ENCODE peak calls at places on chromosomes 2 and 18, in six cellular contexts. One of them, this sample, is unnamed. For H3K36me3, the result is how much of the 10 kb centered on the place peaks cover.

GRCh38 chr2:160252278-160252887 is 52.3 kb upstream of the ITGB6 start:
- DNase-seq in HCT116: peak
- DNase-seq in transverse colon: no peak
- DNase-seq in sigmoid colon: no peak
- DNase-seq in suprapubic skin: no peak
- DNase-seq in HepG2: peak
- DNase-seq in this sample: no peak

GRCh38 chr2:66446178-66446860 is 11.4 kb downstream of the MEIS1 start:
- DNase-seq in HCT116: no peak
- DNase-seq in suprapubic skin: peak
- DNase-seq in sigmoid colon: peak
- DNase-seq in HepG2: no peak
- DNase-seq in transverse colon: no peak
- DNase-seq in this sample: no peak

GRCh38 chr2:6864938-6865345 is 765 bp downstream of the CMPK2 start:
- DNase-seq in HepG2: no peak
- DNase-seq in sigmoid colon: peak
- DNase-seq in transverse colon: peak
- DNase-seq in HCT116: no peak
- DNase-seq in suprapubic skin: peak
- DNase-seq in this sample: peak

GRCh38 chr2:54407693-54408092 is 48.4 kb upstream of the SPTBN1 start:
- DNase-seq in transverse colon: no peak
- DNase-seq in HCT116: no peak
- DNase-seq in sigmoid colon: no peak
- DNase-seq in suprapubic skin: no peak
- DNase-seq in HepG2: no peak
- DNase-seq in this sample: no peak

GRCh38 chr2:128282246-128282975 is 36.3 kb downstream of the HS6ST1 start:
- DNase-seq in sigmoid colon: peak
- DNase-seq in HepG2: no peak
- DNase-seq in suprapubic skin: peak
- DNase-seq in HCT116: no peak
- DNase-seq in transverse colon: no peak
- DNase-seq in this sample: peak

GRCh38 chr2:46349115-46349547 is 51.9 kb downstream of the EPAS1 start:
- DNase-seq in transverse colon: no peak
- DNase-seq in suprapubic skin: no peak
- DNase-seq in HCT116: no peak
- DNase-seq in HepG2: peak
- DNase-seq in sigmoid colon: no peak
- DNase-seq in this sample: no peak

GRCh38 chr2:1494906-1495305 is 81.6 kb downstream of the TPO start:
- DNase-seq in HCT116: no peak
- DNase-seq in suprapubic skin: peak
- DNase-seq in sigmoid colon: peak
- DNase-seq in transverse colon: no peak
- DNase-seq in HepG2: no peak
- DNase-seq in this sample: no peak

GRCh38 chr2:230794472-230794871 is 70.3 kb upstream of the ITM2C start:
- DNase-seq in transverse colon: no peak
- DNase-seq in sigmoid colon: no peak
- DNase-seq in suprapubic skin: no peak
- DNase-seq in HCT116: no peak
- DNase-seq in HepG2: no peak
- DNase-seq in this sample: no peak

GRCh38 chr18:44852818-44853217 is 172.1 kb downstream of the SETBP1 start:
- DNase-seq in sigmoid colon: no peak
- DNase-seq in suprapubic skin: no peak
- DNase-seq in HCT116: no peak
- DNase-seq in HepG2: no peak
- DNase-seq in transverse colon: no peak
- DNase-seq in this sample: no peak

GRCh38 chr2:158822212-158822611 is 27.1 kb downstream of the DAPL1 start:
- DNase-seq in HCT116: no peak
- DNase-seq in sigmoid colon: no peak
- DNase-seq in HepG2: no peak
- DNase-seq in suprapubic skin: no peak
- DNase-seq in transverse colon: no peak
- DNase-seq in this sample: no peak

GRCh38 chr2:46065152-46065551 is 232.1 kb upstream of the EPAS1 start:
- DNase-seq in HepG2: no peak
- DNase-seq in transverse colon: no peak
- DNase-seq in HCT116: no peak
- DNase-seq in sigmoid colon: no peak
- DNase-seq in suprapubic skin: no peak
- DNase-seq in this sample: no peak

GRCh38 chr2:9380702-9381628 is 42.4 kb downstream of the ITGB1BP1 start:
- DNase-seq in sigmoid colon: peak
- DNase-seq in transverse colon: peak
- DNase-seq in HepG2: peak
- DNase-seq in HCT116: peak
- DNase-seq in suprapubic skin: peak
- DNase-seq in this sample: peak

GRCh38 chr18:79385749-79386341 is 9.9 kb upstream of the NFATC1 start:
- DNase-seq in HCT116: no peak
- DNase-seq in sigmoid colon: peak
- DNase-seq in HepG2: no peak
- DNase-seq in suprapubic skin: peak
- DNase-seq in transverse colon: no peak
- DNase-seq in this sample: peak

GRCh38 chr2:7539760-7540159 is 622.5 kb downstream of the RNF144A start:
- DNase-seq in HepG2: no peak
- DNase-seq in transverse colon: no peak
- DNase-seq in HCT116: no peak
- DNase-seq in suprapubic skin: no peak
- DNase-seq in sigmoid colon: no peak
- DNase-seq in this sample: no peak

GRCh38 chr2:45786030-45786830 is 134.8 kb downstream of the PRKCE start:
- DNase-seq in transverse colon: no peak
- DNase-seq in suprapubic skin: peak
- DNase-seq in sigmoid colon: peak
- DNase-seq in HCT116: no peak
- DNase-seq in HepG2: no peak
- DNase-seq in this sample: no peak

GRCh38 chr18:9965711-9966624 is 52.2 kb downstream of the VAPA start:
- DNase-seq in sigmoid colon: no peak
- DNase-seq in HCT116: no peak
- DNase-seq in HepG2: no peak
- DNase-seq in transverse colon: no peak
- DNase-seq in suprapubic skin: no peak
- DNase-seq in this sample: no peak

GRCh38 chr2:211367711-211368110 is 811.3 kb downstream of the CPS1 start:
- DNase-seq in transverse colon: no peak
- DNase-seq in HCT116: no peak
- DNase-seq in sigmoid colon: no peak
- DNase-seq in suprapubic skin: no peak
- DNase-seq in HepG2: no peak
- DNase-seq in this sample: no peak

GRCh38 chr18:25233582-25234362 is 118.2 kb downstream of the ZNF521 start:
- DNase-seq in transverse colon: no peak
- DNase-seq in HCT116: no peak
- DNase-seq in sigmoid colon: no peak
- DNase-seq in suprapubic skin: no peak
- DNase-seq in HepG2: no peak
- DNase-seq in this sample: no peak

GRCh38 chr2:5520352-5520996 is 171.7 kb upstream of the SOX11 start:
- DNase-seq in HepG2: no peak
- DNase-seq in HCT116: no peak
- DNase-seq in transverse colon: no peak
- DNase-seq in suprapubic skin: no peak
- DNase-seq in sigmoid colon: peak
- DNase-seq in this sample: no peak

GRCh38 chr2:28979041-28979440 is 2.1 kb upstream of the TOGARAM2 start:
- DNase-seq in HCT116: no peak
- DNase-seq in transverse colon: no peak
- DNase-seq in suprapubic skin: no peak
- DNase-seq in sigmoid colon: peak
- DNase-seq in HepG2: no peak
- DNase-seq in this sample: no peak

GRCh38 chr2:170505631-170506270 is 209.4 kb upstream of the SP5 start:
- DNase-seq in HCT116: no peak
- DNase-seq in HepG2: no peak
- DNase-seq in suprapubic skin: peak
- DNase-seq in transverse colon: peak
- DNase-seq in sigmoid colon: peak
- DNase-seq in this sample: no peak

GRCh38 chr18:50817898-50818250 is 1.9 kb downstream of the MRO start:
- DNase-seq in sigmoid colon: no peak
- DNase-seq in HepG2: no peak
- DNase-seq in transverse colon: no peak
- DNase-seq in HCT116: no peak
- DNase-seq in suprapubic skin: no peak
- DNase-seq in this sample: no peak

GRCh38 chr18:6885992-6886823 is 156.7 kb downstream of the ARHGAP28 start:
- DNase-seq in transverse colon: peak
- DNase-seq in HepG2: peak
- DNase-seq in sigmoid colon: no peak
- DNase-seq in suprapubic skin: no peak
- DNase-seq in HCT116: no peak
- DNase-seq in this sample: no peak

GRCh38 chr2:120012363-120012762 is 514 bp upstream of the EPB41L5 start:
- DNase-seq in HCT116: no peak
- DNase-seq in HepG2: no peak
- DNase-seq in transverse colon: no peak
- DNase-seq in suprapubic skin: no peak
- DNase-seq in sigmoid colon: no peak
- DNase-seq in this sample: no peak

GRCh38 chr18:59823611-59824195 is 76.1 kb upstream of the PMAIP1 start:
- DNase-seq in transverse colon: peak
- DNase-seq in suprapubic skin: peak
- DNase-seq in HCT116: peak
- DNase-seq in HepG2: peak
- DNase-seq in sigmoid colon: peak
- DNase-seq in this sample: no peak

GRCh38 chr2:138373993-138374408 is 127.6 kb upstream of the SPOPL start:
- DNase-seq in HepG2: peak
- DNase-seq in suprapubic skin: no peak
- DNase-seq in HCT116: peak
- DNase-seq in sigmoid colon: no peak
- DNase-seq in transverse colon: no peak
- DNase-seq in this sample: no peak

DNA sequence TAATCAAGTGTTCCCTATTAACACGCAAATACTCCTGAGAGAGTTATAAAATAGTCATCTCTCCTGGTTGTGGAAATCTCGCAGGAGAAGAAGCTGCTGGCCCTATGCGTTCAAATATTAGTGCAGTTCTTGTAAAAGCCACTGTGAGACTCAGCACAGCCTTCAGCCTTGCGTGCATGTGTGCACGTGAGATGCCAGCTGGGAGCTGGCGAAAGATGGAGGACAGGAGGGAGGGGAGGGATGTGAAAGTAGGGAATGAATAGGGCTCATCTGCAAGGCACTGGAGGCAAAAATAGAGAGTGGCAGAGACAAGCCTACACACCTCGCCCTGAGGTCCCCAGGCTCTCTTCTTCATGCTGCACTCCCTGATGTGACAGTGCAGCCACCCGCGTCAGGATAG is 126.4 kb downstream of the INO80D start:
- DNase-seq in sigmoid colon: no peak
- DNase-seq in HCT116: no peak
- DNase-seq in HepG2: no peak
- DNase-seq in transverse colon: no peak
- DNase-seq in suprapubic skin: no peak
- DNase-seq in this sample: no peak
- TF ChIP-seq POLR2AphosphoS5 in sigmoid colon: no peak
- TF ChIP-seq POLR2AphosphoS5 in HCT116: no peak
- TF ChIP-seq POLR2AphosphoS5 in HepG2: no peak
- TF ChIP-seq POLR2AphosphoS5 in transverse colon: no peak
- TF ChIP-seq POLR2AphosphoS5 in suprapubic skin: no peak
- TF ChIP-seq POLR2AphosphoS5 in this sample: no peak

GRCh38 chr2:135182601-135183000 is 130.5 kb downstream of the RAB3GAP1 start:
- DNase-seq in HCT116: no peak
- DNase-seq in transverse colon: no peak
- DNase-seq in sigmoid colon: no peak
- DNase-seq in suprapubic skin: no peak
- DNase-seq in HepG2: no peak
- DNase-seq in this sample: no peak
- H3K27ac ChIP-seq in HCT116: no peak
- H3K27ac ChIP-seq in transverse colon: no peak
- H3K27ac ChIP-seq in sigmoid colon: no peak
- H3K27ac ChIP-seq in suprapubic skin: no peak
- H3K27ac ChIP-seq in HepG2: no peak
- H3K27ac ChIP-seq in this sample: no peak

GRCh38 chr2:216134958-216135541 is 25.9 kb downstream of the XRCC5 start:
- DNase-seq in transverse colon: no peak
- DNase-seq in suprapubic skin: no peak
- DNase-seq in sigmoid colon: no peak
- DNase-seq in HCT116: no peak
- DNase-seq in HepG2: no peak
- DNase-seq in this sample: no peak
- H3K36me3 ChIP-seq in transverse colon: under half
- H3K36me3 ChIP-seq in suprapubic skin: half or more
- H3K36me3 ChIP-seq in sigmoid colon: half or more
- H3K36me3 ChIP-seq in HCT116: half or more
- H3K36me3 ChIP-seq in HepG2: half or more
- H3K36me3 ChIP-seq in this sample: half or more

GRCh38 chr2:37203708-37204107 is 7.4 kb downstream of the CEBPZOS start:
- DNase-seq in HCT116: no peak
- DNase-seq in transverse colon: no peak
- DNase-seq in HepG2: no peak
- DNase-seq in sigmoid colon: no peak
- DNase-seq in suprapubic skin: no peak
- DNase-seq in this sample: no peak

GRCh38 chr2:37201208-37201607 is 4.9 kb downstream of the CEBPZOS start:
- DNase-seq in sigmoid colon: no peak
- DNase-seq in suprapubic skin: no peak
- DNase-seq in HCT116: no peak
- DNase-seq in transverse colon: no peak
- DNase-seq in HepG2: no peak
- DNase-seq in this sample: no peak

GRCh38 chr2:37211212-37211611 is 14.9 kb downstream of the CEBPZOS start:
- DNase-seq in sigmoid colon: no peak
- DNase-seq in HepG2: no peak
- DNase-seq in HCT116: no peak
- DNase-seq in transverse colon: no peak
- DNase-seq in suprapubic skin: no peak
- DNase-seq in this sample: no peak

GRCh38 chr2:37201766-37202165 is 5.5 kb downstream of the CEBPZOS start:
- DNase-seq in HepG2: no peak
- DNase-seq in suprapubic skin: no peak
- DNase-seq in transverse colon: no peak
- DNase-seq in HCT116: no peak
- DNase-seq in sigmoid colon: no peak
- DNase-seq in this sample: no peak

DNA sequence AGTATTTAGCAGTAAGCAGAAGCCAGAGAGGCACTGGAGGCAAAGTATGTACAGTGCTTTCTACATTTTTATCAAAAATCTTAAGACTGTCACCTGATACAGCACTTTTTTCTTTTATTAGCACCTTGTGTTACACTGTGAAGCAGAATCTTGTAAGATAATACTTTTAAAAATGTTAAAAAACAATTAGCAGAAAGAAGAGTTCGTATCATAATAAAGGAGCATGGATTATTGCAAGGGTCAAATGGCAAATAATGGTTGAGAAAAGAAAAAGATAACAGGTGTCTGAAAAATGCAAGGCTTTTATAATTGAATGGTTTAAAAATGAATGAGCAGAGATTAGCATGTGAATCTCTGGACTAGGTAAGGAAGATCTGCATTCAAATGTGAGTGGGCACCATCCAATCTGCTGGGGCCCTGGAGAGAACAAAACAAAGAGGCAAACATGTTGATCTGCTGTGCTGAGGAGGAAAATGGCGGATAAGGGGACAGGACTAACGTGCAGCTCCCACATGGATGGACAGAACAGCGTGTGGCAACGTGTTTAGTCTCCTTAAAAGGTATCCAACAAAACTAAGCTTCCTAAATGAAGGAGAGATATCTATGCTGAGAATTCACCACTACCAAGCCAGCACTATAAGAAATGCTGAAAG is 9.5 kb downstream of the CEBPZOS start:
- DNase-seq in transverse colon: no peak
- DNase-seq in HCT116: no peak
- DNase-seq in suprapubic skin: no peak
- DNase-seq in HepG2: no peak
- DNase-seq in sigmoid colon: no peak
- DNase-seq in this sample: no peak
- TF ChIP-seq POLR2AphosphoS5 in transverse colon: no peak
- TF ChIP-seq POLR2AphosphoS5 in HCT116: no peak
- TF ChIP-seq POLR2AphosphoS5 in suprapubic skin: no peak
- TF ChIP-seq POLR2AphosphoS5 in HepG2: no peak
- TF ChIP-seq POLR2AphosphoS5 in sigmoid colon: no peak
- TF ChIP-seq POLR2AphosphoS5 in this sample: no peak